ENCODE peak calls at places on chromosomes 3 and 15, in six cellular contexts. A, B, L, O, Q and N are unnamed samples.

GRCh38 chr3:88462241-88462640 is 312.5 kb downstream of the C3orf38 start:
- DNase-seq in O (no peak), B (no peak), A (peak), Q (no peak), L (no peak), N (no peak)

GRCh38 chr3:117358717-117359314 is 649.2 kb downstream of the TUSC7 start:
- DNase-seq in O (no peak), A (no peak), L (no peak), Q (no peak), B (no peak), N (no peak)

GRCh38 chr3:42651248-42652091 is 2.0 kb upstream of the ZBTB47 start:
- DNase-seq in O (peak), Q (no peak), A (peak), L (no peak), B (peak), N (no peak)

GRCh38 chr15:73994912-73995622 is 551 bp downstream of the PML start:
- DNase-seq in L (no peak), O (no peak), Q (peak), B (no peak), A (no peak), N (peak)

GRCh38 chr15:87154771-87155170 is 1075.1 kb downstream of the AGBL1 start:
- DNase-seq in B (peak), L (no peak), Q (no peak), O (peak), A (no peak), N (no peak)

GRCh38 chr15:69414702-69415161 is 583 bp downstream of the KIF23 start:
- DNase-seq in Q (peak), O (peak), A (peak), L (peak), B (peak), N (peak)

GRCh38 chr3:25444273-25444672 is 16.2 kb downstream of the RARB start:
- DNase-seq in O (no peak), L (no peak), B (no peak), A (no peak), Q (no peak), N (no peak)

GRCh38 chr15:40639677-40640076 is 45.6 kb downstream of the KNL1 start:
- DNase-seq in O (no peak), B (no peak), Q (no peak), A (no peak), L (no peak), N (no peak)

GRCh38 chr15:26899658-26900057 is 32.8 kb downstream of the GABRA5 start:
- DNase-seq in L (no peak), B (no peak), O (no peak), A (no peak), Q (no peak), N (no peak)

GRCh38 chr3:128416578-128417150 is 50.0 kb downstream of the DNAJB8 start:
- DNase-seq in B (peak), L (no peak), O (peak), A (peak), Q (no peak), N (no peak)

GRCh38 chr3:50617096-50617791 is at the start of gene MAPKAPK3:
- DNase-seq in O (peak), A (no peak), Q (peak), L (no peak), B (no peak), N (peak)

GRCh38 chr15:68644088-68644904 is 65.5 kb downstream of the CORO2B start:
- DNase-seq in A (peak), L (peak), O (peak), B (peak), Q (no peak), N (no peak)

GRCh38 chr15:42069496-42070275 is 24.7 kb downstream of the PLA2G4D start:
- DNase-seq in A (no peak), L (no peak), B (no peak), O (no peak), Q (no peak), N (no peak)

DNA sequence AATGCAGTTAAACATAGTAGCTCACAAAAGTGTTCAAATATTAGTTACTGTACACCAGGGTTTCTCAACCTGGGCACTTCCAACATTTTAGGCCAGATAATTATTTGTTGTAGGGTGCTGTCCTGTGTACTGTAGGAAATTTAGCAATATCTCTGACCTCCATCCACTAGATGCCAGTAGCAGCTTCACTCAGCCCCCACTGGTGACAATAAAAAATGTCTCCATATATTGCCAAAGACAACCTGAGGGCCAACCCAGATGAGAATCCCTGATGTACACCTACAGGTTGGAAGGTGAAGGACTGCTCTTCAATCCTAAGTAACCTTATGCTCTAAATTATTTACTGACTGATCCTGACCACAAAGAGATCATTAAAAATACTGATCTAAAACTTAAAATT is 32.4 kb downstream of the DCUN1D1 start:
- DNase-seq in B (no peak), Q (no peak), O (no peak), A (no peak), L (no peak), N (no peak)
- TF ChIP-seq CTCF in B (peak), Q (no peak), O (no peak), A (no peak), L (no peak), N (no peak)

GRCh38 chr15:51288143-51289065 is 50.0 kb downstream of the CYP19A1 start:
- DNase-seq in B (no peak), L (no peak), Q (peak), A (peak), O (peak), N (no peak)

GRCh38 chr15:51289290-51289689 is 49.1 kb downstream of the CYP19A1 start:
- DNase-seq in O (no peak), Q (no peak), L (no peak), B (no peak), A (no peak), N (no peak)

GRCh38 chr15:51284871-51285270 is 53.5 kb downstream of the CYP19A1 start:
- DNase-seq in A (no peak), B (no peak), Q (no peak), O (no peak), L (no peak), N (no peak)

GRCh38 chr15:51283026-51283425 is 55.4 kb downstream of the CYP19A1 start:
- DNase-seq in Q (no peak), B (no peak), O (no peak), A (no peak), L (no peak), N (no peak)

DNA sequence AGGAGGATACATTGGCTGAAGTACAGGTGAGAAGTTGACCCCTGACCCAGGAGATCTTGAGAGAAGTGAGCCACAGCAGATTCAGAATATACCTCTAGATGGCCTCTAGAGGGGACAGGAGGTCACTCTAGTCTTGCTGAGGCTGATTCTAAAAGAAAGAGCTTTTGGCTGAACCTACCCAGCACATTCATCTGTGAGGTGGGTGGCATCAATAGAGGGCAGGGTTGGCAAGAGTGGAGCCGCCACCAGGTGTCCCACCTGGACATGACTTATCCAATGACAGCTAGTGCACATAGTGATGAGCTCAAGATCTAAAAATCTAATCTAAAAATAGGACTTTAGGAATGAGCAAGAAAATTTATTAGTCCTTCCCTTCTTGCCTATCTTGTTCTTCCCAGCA is 51.6 kb downstream of the CYP19A1 start:
- DNase-seq in L (no peak), Q (no peak), O (no peak), B (no peak), A (no peak), N (peak)
- TF ChIP-seq CTCF in L (no peak), Q (no peak), O (peak), B (no peak), A (no peak), N (no peak)

GRCh38 chr3:161420746-161421145 is 49.4 kb upstream of the SPTSSB start:
- DNase-seq in A (no peak), O (no peak), B (no peak), Q (no peak), L (no peak), N (no peak)
- TF ChIP-seq CTCF in A (no peak), O (no peak), B (peak), Q (no peak), L (no peak), N (no peak)

GRCh38 chr3:13068269-13069010 is 4.8 kb downstream of the IQSEC1 start:
- DNase-seq in B (no peak), A (no peak), Q (no peak), O (no peak), L (no peak), N (no peak)
- TF ChIP-seq CTCF in B (peak), A (no peak), Q (no peak), O (no peak), L (peak), N (no peak)

DNA sequence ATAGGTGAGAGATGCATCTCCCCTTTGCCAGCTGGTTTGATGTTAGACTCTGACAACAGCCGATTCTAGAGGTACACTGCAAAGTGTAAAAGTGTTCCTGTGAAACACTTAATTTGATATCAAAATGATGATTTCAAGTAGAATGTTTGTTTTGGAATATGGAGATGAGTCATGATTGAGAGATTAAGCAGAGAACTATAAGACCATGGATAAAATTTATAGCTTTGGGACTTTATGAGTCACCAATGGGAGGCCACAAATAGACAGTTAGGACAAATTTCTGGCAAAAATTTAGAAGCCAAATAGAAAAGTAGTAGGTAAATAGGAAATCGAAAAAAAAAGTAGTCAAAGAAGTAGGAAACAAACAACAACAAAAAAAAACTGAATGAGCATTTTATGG is 672.5 kb downstream of the NSUN3 start:
- DNase-seq in O (no peak), B (no peak), A (no peak), L (no peak), Q (no peak), N (no peak)
- TF ChIP-seq CTCF in O (no peak), B (no peak), A (no peak), L (no peak), Q (no peak), N (no peak)